ENCODE peak calls at places on chromosomes 16 and 17, in four cellular contexts. One of them, this sample, is unnamed.

GRCh38 chr16:57620316-57621231 is 7.9 kb upstream of the ADGRG1 start:
- DNase-seq in HepG2: no peak
- DNase-seq in GM12878: no peak
- DNase-seq in K562: no peak
- DNase-seq in this sample: no peak

GRCh38 chr17:69043098-69043497 is 17.6 kb downstream of the ABCA9 start:
- DNase-seq in HepG2: no peak
- DNase-seq in GM12878: no peak
- DNase-seq in K562: no peak
- DNase-seq in this sample: no peak

GRCh38 chr16:84498859-84499620 is 5.4 kb downstream of the MEAK7 start:
- DNase-seq in K562: no peak
- DNase-seq in GM12878: no peak
- DNase-seq in HepG2: no peak
- DNase-seq in this sample: no peak

GRCh38 chr17:82022310-82022980 is at the start of gene CENPX:
- DNase-seq in GM12878: no peak
- DNase-seq in HepG2: no peak
- DNase-seq in K562: no peak
- DNase-seq in this sample: no peak

GRCh38 chr16:4370570-4371480 is 823 bp upstream of the VASN start:
- DNase-seq in GM12878: no peak
- DNase-seq in K562: peak
- DNase-seq in HepG2: peak
- DNase-seq in this sample: no peak

GRCh38 chr17:67290994-67291362 is 46.0 kb upstream of the HELZ start:
- DNase-seq in K562: no peak
- DNase-seq in HepG2: no peak
- DNase-seq in GM12878: no peak
- DNase-seq in this sample: no peak

GRCh38 chr17:38893612-38894011 is 23.8 kb downstream of the LASP1 start:
- DNase-seq in K562: no peak
- DNase-seq in HepG2: no peak
- DNase-seq in GM12878: no peak
- DNase-seq in this sample: peak

GRCh38 chr17:60920107-60920506 is 242.5 kb downstream of the BCAS3 start:
- DNase-seq in HepG2: peak
- DNase-seq in GM12878: no peak
- DNase-seq in K562: no peak
- DNase-seq in this sample: no peak

GRCh38 chr17:82671071-82671470 is 22.8 kb upstream of the WDR45B start:
- DNase-seq in K562: no peak
- DNase-seq in HepG2: no peak
- DNase-seq in GM12878: no peak
- DNase-seq in this sample: no peak

DNA sequence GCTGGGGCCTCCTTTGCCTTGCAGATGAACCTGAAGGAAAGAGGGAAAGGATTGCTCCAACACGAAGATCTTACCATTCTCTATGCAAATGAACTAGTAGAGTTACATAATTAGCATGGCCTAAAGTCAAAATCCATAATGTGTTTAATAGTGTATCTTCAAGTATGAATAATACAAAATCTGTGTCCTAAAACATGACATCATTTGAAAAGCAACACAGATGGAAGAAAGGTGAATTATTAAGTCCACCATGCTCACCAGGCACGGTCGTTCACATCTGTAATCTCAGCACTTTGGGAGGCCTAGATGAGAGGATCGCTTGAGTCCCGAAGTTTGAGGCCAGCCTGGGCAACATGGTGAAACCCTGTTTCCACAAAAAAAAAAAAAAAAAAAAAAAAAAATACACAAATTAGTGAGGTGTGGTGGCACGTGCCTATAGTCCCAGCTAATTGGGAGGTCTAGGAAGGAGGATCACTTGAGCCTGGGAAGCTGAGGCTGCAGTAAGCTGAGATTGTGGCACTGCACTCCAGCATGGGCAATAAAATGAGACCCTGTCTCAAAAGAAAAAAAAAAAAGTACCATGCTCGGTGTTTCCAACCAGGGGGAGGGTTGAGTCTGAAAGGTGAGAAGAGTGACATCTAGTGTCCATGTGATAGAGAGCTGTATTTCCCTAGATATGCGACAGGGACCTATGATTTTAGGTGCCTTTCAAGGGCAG is 6.4 kb downstream of the VWA3A start:
- DNase-seq in K562: peak
- DNase-seq in GM12878: peak
- DNase-seq in HepG2: peak
- DNase-seq in this sample: peak
- TF ChIP-seq MYC in K562: no peak
- TF ChIP-seq MYC in GM12878: no peak
- TF ChIP-seq MYC in HepG2: no peak
- TF ChIP-seq MYC in this sample: no peak

GRCh38 chr16:1379054-1379862 is 27.5 kb downstream of the GNPTG start:
- DNase-seq in K562: peak
- DNase-seq in GM12878: no peak
- DNase-seq in HepG2: peak
- DNase-seq in this sample: peak
- H2AFZ ChIP-seq in K562: peak
- H2AFZ ChIP-seq in GM12878: peak
- H2AFZ ChIP-seq in HepG2: no peak
- H2AFZ ChIP-seq in this sample: peak

GRCh38 chr17:35774499-35774898 is 13.8 kb downstream of the C17orf50 start:
- DNase-seq in K562: no peak
- DNase-seq in GM12878: no peak
- DNase-seq in HepG2: no peak
- DNase-seq in this sample: peak
- TF ChIP-seq MYC in K562: no peak
- TF ChIP-seq MYC in GM12878: no peak
- TF ChIP-seq MYC in HepG2: no peak
- TF ChIP-seq MYC in this sample: no peak

GRCh38 chr16:69407702-69408323 is 16.6 kb upstream of the CYB5B start:
- DNase-seq in HepG2: no peak
- DNase-seq in K562: no peak
- DNase-seq in GM12878: no peak
- DNase-seq in this sample: no peak

GRCh38 chr16:69404275-69404805 is 18.5 kb upstream of the TERF2 start:
- DNase-seq in HepG2: peak
- DNase-seq in K562: peak
- DNase-seq in GM12878: no peak
- DNase-seq in this sample: peak

GRCh38 chr16:69405326-69405725 is 19.1 kb upstream of the CYB5B start:
- DNase-seq in HepG2: no peak
- DNase-seq in K562: no peak
- DNase-seq in GM12878: no peak
- DNase-seq in this sample: no peak

GRCh38 chr16:69406780-69407331 is 17.6 kb upstream of the CYB5B start:
- DNase-seq in K562: peak
- DNase-seq in GM12878: no peak
- DNase-seq in HepG2: peak
- DNase-seq in this sample: no peak

GRCh38 chr16:69405757-69406156 is 18.7 kb upstream of the CYB5B start:
- DNase-seq in K562: no peak
- DNase-seq in GM12878: no peak
- DNase-seq in HepG2: no peak
- DNase-seq in this sample: peak
- H2AFZ ChIP-seq in K562: peak
- H2AFZ ChIP-seq in GM12878: no peak
- H2AFZ ChIP-seq in HepG2: peak
- H2AFZ ChIP-seq in this sample: no peak